ENCODE peak calls at places on chromosomes 3 and 15, in ten cellular contexts. H is natural killer cell, Q is Right ventricle myocardium superior, V is sciatic nerve, F is EL, M is CD14-positive monocyte, D is endodermal cell, I is PC-9, O is adrenal gland, T is OCI-LY7. C is an unnamed sample.
A peak's percentile ranks its signal among the peaks of the same experiment; 100 is the strongest.

GRCh38 chr3:188319569-188319968 is 165.6 kb downstream of the LPP start:
- DNase-seq in O (no peak), I (no peak), V (no peak), H (no peak), D (no peak), M (no peak), Q (no peak), T (no peak), F (peak; percentile 61), C (no peak)

GRCh38 chr3:124850633-124851032 is 36.5 kb downstream of the ITGB5 start:
- DNase-seq in Q (no peak), H (no peak), V (no peak), O (peak; percentile 71), T (no peak), I (no peak), F (peak; percentile 65), M (no peak), D (no peak), C (no peak)

GRCh38 chr3:132535575-132536441 is 61.3 kb upstream of the ACKR4 start:
- DNase-seq in M (peak; percentile 48), F (peak; percentile 81), D (peak; percentile 86), O (peak; percentile 84), I (peak; percentile 46), H (peak; percentile 17), T (peak; percentile 75), Q (peak; percentile 44), V (peak; percentile 77), C (peak; percentile 85)

GRCh38 chr15:73959012-73959581 is 32.8 kb downstream of the LOXL1 start:
- DNase-seq in D (no peak), I (no peak), T (peak; percentile 77), V (peak; percentile 28), M (no peak), H (no peak), F (no peak), Q (no peak), O (no peak), C (no peak)

GRCh38 chr3:169666501-169667379 is 3.2 kb upstream of the MECOM start:
- DNase-seq in O (no peak), D (peak; percentile 82), F (no peak), H (no peak), M (no peak), Q (no peak), T (no peak), V (no peak), I (no peak), C (no peak)

GRCh38 chr3:53089511-53089910 is 40.7 kb downstream of the RFT1 start:
- DNase-seq in Q (peak; percentile 86), M (no peak), F (no peak), O (peak; percentile 53), D (no peak), I (no peak), H (no peak), V (no peak), T (no peak), C (no peak)

GRCh38 chr15:77607111-77607893 is 25.4 kb downstream of the LINGO1 start:
- DNase-seq in F (peak; percentile 46), V (no peak), I (no peak), D (peak; percentile 72), Q (no peak), T (no peak), O (no peak), H (no peak), M (no peak), C (peak; percentile 6)

GRCh38 chr3:139020868-139021234 is at the start of gene PRR23B:
- DNase-seq in Q (no peak), H (no peak), M (no peak), O (no peak), I (no peak), D (peak; percentile 47), T (peak; percentile 0), V (no peak), F (no peak), C (peak; percentile 20)

GRCh38 chr3:171419457-171419856 is 40.7 kb downstream of the TNIK start:
- DNase-seq in I (no peak), H (no peak), F (no peak), V (no peak), T (no peak), Q (no peak), D (no peak), M (no peak), O (no peak), C (no peak)

GRCh38 chr3:156291269-156292123 is 171.1 kb downstream of the KCNAB1 start:
- DNase-seq in V (no peak), F (peak; percentile 25), T (no peak), O (peak; percentile 20), I (no peak), M (peak; percentile 55), D (peak; percentile 77), Q (no peak), H (no peak), C (no peak)

GRCh38 chr3:196192036-196193001 is 18.9 kb downstream of the ZDHHC19 start:
- DNase-seq in O (no peak), M (peak; percentile 81), H (no peak), Q (peak; percentile 55), F (no peak), T (peak; percentile 38), I (no peak), V (no peak), D (peak; percentile 84), C (no peak)

GRCh38 chr15:39195988-39196486 is 384.8 kb upstream of the THBS1 start:
- DNase-seq in O (no peak), D (no peak), V (no peak), M (no peak), T (no peak), Q (no peak), I (peak; percentile 86), F (peak; percentile 99), H (no peak), C (no peak)

GRCh38 chr15:62416535-62416934 is 251.4 kb upstream of the C2CD4B start:
- DNase-seq in H (no peak), Q (no peak), M (no peak), D (no peak), V (no peak), F (no peak), I (no peak), T (no peak), O (no peak), C (no peak)

GRCh38 chr3:30167511-30168135 is 438.8 kb upstream of the TGFBR2 start:
- DNase-seq in D (no peak), F (no peak), V (no peak), H (no peak), T (no peak), I (peak; percentile 2), Q (no peak), M (no peak), O (no peak), C (no peak)